ENCODE peak calls at places on chromosomes 16 and 17, in ten cellular contexts. One of them, this sample, is unnamed.

GRCh38 chr17:57984936-57985674 is 2.9 kb downstream of the VEZF1 start:
- DNase-seq in activated CD8-positive, alpha-beta memory T cell treated with anti-CD3 and anti-CD28 coated beads, Interleukin-2, amount 10 ng/mL, durations not matched to agents 7 days and 5 days: no peak
- DNase-seq in NCI-H526 treated with DMSO at 0.1 percent for 48 hours: no peak
- DNase-seq in HT1080: no peak
- DNase-seq in ureter: no peak
- DNase-seq in NCI-H1092: no peak
- DNase-seq in T-helper 2 cell: no peak
- DNase-seq in stimulated activated CD4-positive, alpha-beta T cell treated with anti-CD3 and anti-CD28 coated beads, Interleukin-4, amount 100 ng/mL, for 24 hours: no peak
- DNase-seq in foreskin keratinocyte: no peak
- DNase-seq in hepatic stellate cell: no peak
- DNase-seq in this sample: no peak

GRCh38 chr17:17073627-17074521 is 31.6 kb downstream of the MPRIP start:
- DNase-seq in NCI-H526 treated with DMSO at 0.1 percent for 48 hours: no peak
- DNase-seq in HT1080: no peak
- DNase-seq in T-helper 2 cell: no peak
- DNase-seq in NCI-H1092: no peak
- DNase-seq in ureter: no peak
- DNase-seq in hepatic stellate cell: no peak
- DNase-seq in activated CD8-positive, alpha-beta memory T cell treated with anti-CD3 and anti-CD28 coated beads, Interleukin-2, amount 10 ng/mL, durations not matched to agents 7 days and 5 days: no peak
- DNase-seq in foreskin keratinocyte: no peak
- DNase-seq in stimulated activated CD4-positive, alpha-beta T cell treated with anti-CD3 and anti-CD28 coated beads, Interleukin-4, amount 100 ng/mL, for 24 hours: no peak
- DNase-seq in this sample: no peak

GRCh38 chr17:58417300-58418092 is at the start of gene RNF43:
- DNase-seq in T-helper 2 cell: peak; percentile 43
- DNase-seq in ureter: peak; percentile 97
- DNase-seq in hepatic stellate cell: peak; percentile 74
- DNase-seq in foreskin keratinocyte: peak; percentile 99
- DNase-seq in stimulated activated CD4-positive, alpha-beta T cell treated with anti-CD3 and anti-CD28 coated beads, Interleukin-4, amount 100 ng/mL, for 24 hours: peak; percentile 90
- DNase-seq in NCI-H526 treated with DMSO at 0.1 percent for 48 hours: peak; percentile 99
- DNase-seq in HT1080: peak; percentile 91
- DNase-seq in activated CD8-positive, alpha-beta memory T cell treated with anti-CD3 and anti-CD28 coated beads, Interleukin-2, amount 10 ng/mL, durations not matched to agents 7 days and 5 days: peak; percentile 90
- DNase-seq in NCI-H1092: peak; percentile 64
- DNase-seq in this sample: peak; percentile 98

GRCh38 chr17:60398227-60398959 is 6.5 kb upstream of the USP32 start:
- DNase-seq in NCI-H526 treated with DMSO at 0.1 percent for 48 hours: no peak
- DNase-seq in hepatic stellate cell: no peak
- DNase-seq in T-helper 2 cell: no peak
- DNase-seq in foreskin keratinocyte: no peak
- DNase-seq in HT1080: no peak
- DNase-seq in stimulated activated CD4-positive, alpha-beta T cell treated with anti-CD3 and anti-CD28 coated beads, Interleukin-4, amount 100 ng/mL, for 24 hours: no peak
- DNase-seq in ureter: no peak
- DNase-seq in NCI-H1092: no peak
- DNase-seq in activated CD8-positive, alpha-beta memory T cell treated with anti-CD3 and anti-CD28 coated beads, Interleukin-2, amount 10 ng/mL, durations not matched to agents 7 days and 5 days: no peak
- DNase-seq in this sample: no peak

GRCh38 chr17:8745586-8746500 is 1.2 kb upstream of the CCDC42 start:
- DNase-seq in T-helper 2 cell: peak; percentile 73
- DNase-seq in stimulated activated CD4-positive, alpha-beta T cell treated with anti-CD3 and anti-CD28 coated beads, Interleukin-4, amount 100 ng/mL, for 24 hours: peak; percentile 77
- DNase-seq in hepatic stellate cell: peak; percentile 79
- DNase-seq in ureter: peak; percentile 68
- DNase-seq in foreskin keratinocyte: peak; percentile 18
- DNase-seq in NCI-H1092: no peak
- DNase-seq in activated CD8-positive, alpha-beta memory T cell treated with anti-CD3 and anti-CD28 coated beads, Interleukin-2, amount 10 ng/mL, durations not matched to agents 7 days and 5 days: peak; percentile 83
- DNase-seq in NCI-H526 treated with DMSO at 0.1 percent for 48 hours: peak; percentile 10
- DNase-seq in HT1080: peak; percentile 34
- DNase-seq in this sample: peak; percentile 59

GRCh38 chr17:45368661-45369060 is 51.8 kb upstream of the MAP3K14 start:
- DNase-seq in ureter: no peak
- DNase-seq in NCI-H526 treated with DMSO at 0.1 percent for 48 hours: no peak
- DNase-seq in foreskin keratinocyte: no peak
- DNase-seq in stimulated activated CD4-positive, alpha-beta T cell treated with anti-CD3 and anti-CD28 coated beads, Interleukin-4, amount 100 ng/mL, for 24 hours: no peak
- DNase-seq in hepatic stellate cell: peak; percentile 44
- DNase-seq in activated CD8-positive, alpha-beta memory T cell treated with anti-CD3 and anti-CD28 coated beads, Interleukin-2, amount 10 ng/mL, durations not matched to agents 7 days and 5 days: no peak
- DNase-seq in HT1080: peak; percentile 17
- DNase-seq in T-helper 2 cell: no peak
- DNase-seq in NCI-H1092: no peak
- DNase-seq in this sample: no peak

GRCh38 chr17:14304876-14305636 is 4.2 kb downstream of the HS3ST3B1 start:
- DNase-seq in T-helper 2 cell: no peak
- DNase-seq in NCI-H526 treated with DMSO at 0.1 percent for 48 hours: peak; percentile 78
- DNase-seq in activated CD8-positive, alpha-beta memory T cell treated with anti-CD3 and anti-CD28 coated beads, Interleukin-2, amount 10 ng/mL, durations not matched to agents 7 days and 5 days: no peak
- DNase-seq in foreskin keratinocyte: no peak
- DNase-seq in hepatic stellate cell: no peak
- DNase-seq in stimulated activated CD4-positive, alpha-beta T cell treated with anti-CD3 and anti-CD28 coated beads, Interleukin-4, amount 100 ng/mL, for 24 hours: no peak
- DNase-seq in ureter: no peak
- DNase-seq in HT1080: peak; percentile 40
- DNase-seq in NCI-H1092: no peak
- DNase-seq in this sample: no peak

GRCh38 chr17:59643159-59643857 is 23.6 kb downstream of the CLTC start:
- DNase-seq in hepatic stellate cell: no peak
- DNase-seq in stimulated activated CD4-positive, alpha-beta T cell treated with anti-CD3 and anti-CD28 coated beads, Interleukin-4, amount 100 ng/mL, for 24 hours: no peak
- DNase-seq in foreskin keratinocyte: peak; percentile 35
- DNase-seq in HT1080: no peak
- DNase-seq in ureter: no peak
- DNase-seq in NCI-H526 treated with DMSO at 0.1 percent for 48 hours: no peak
- DNase-seq in T-helper 2 cell: no peak
- DNase-seq in activated CD8-positive, alpha-beta memory T cell treated with anti-CD3 and anti-CD28 coated beads, Interleukin-2, amount 10 ng/mL, durations not matched to agents 7 days and 5 days: no peak
- DNase-seq in NCI-H1092: no peak
- DNase-seq in this sample: no peak

GRCh38 chr17:40510328-40510648 is 8.9 kb upstream of the TNS4 start:
- DNase-seq in NCI-H526 treated with DMSO at 0.1 percent for 48 hours: no peak
- DNase-seq in stimulated activated CD4-positive, alpha-beta T cell treated with anti-CD3 and anti-CD28 coated beads, Interleukin-4, amount 100 ng/mL, for 24 hours: no peak
- DNase-seq in foreskin keratinocyte: peak; percentile 99
- DNase-seq in ureter: no peak
- DNase-seq in HT1080: peak; percentile 96
- DNase-seq in NCI-H1092: no peak
- DNase-seq in hepatic stellate cell: no peak
- DNase-seq in T-helper 2 cell: no peak
- DNase-seq in activated CD8-positive, alpha-beta memory T cell treated with anti-CD3 and anti-CD28 coated beads, Interleukin-2, amount 10 ng/mL, durations not matched to agents 7 days and 5 days: no peak
- DNase-seq in this sample: no peak

GRCh38 chr17:82198092-82198491 is 14.6 kb downstream of the CCDC57 start:
- DNase-seq in T-helper 2 cell: no peak
- DNase-seq in stimulated activated CD4-positive, alpha-beta T cell treated with anti-CD3 and anti-CD28 coated beads, Interleukin-4, amount 100 ng/mL, for 24 hours: no peak
- DNase-seq in ureter: no peak
- DNase-seq in NCI-H526 treated with DMSO at 0.1 percent for 48 hours: no peak
- DNase-seq in foreskin keratinocyte: no peak
- DNase-seq in HT1080: no peak
- DNase-seq in hepatic stellate cell: no peak
- DNase-seq in NCI-H1092: no peak
- DNase-seq in activated CD8-positive, alpha-beta memory T cell treated with anti-CD3 and anti-CD28 coated beads, Interleukin-2, amount 10 ng/mL, durations not matched to agents 7 days and 5 days: peak; percentile 70
- DNase-seq in this sample: no peak

GRCh38 chr17:83202002-83203000 is 122.9 kb downstream of the METRNL start:
- DNase-seq in ureter: no peak
- DNase-seq in HT1080: no peak
- DNase-seq in NCI-H1092: no peak
- DNase-seq in hepatic stellate cell: no peak
- DNase-seq in foreskin keratinocyte: no peak
- DNase-seq in NCI-H526 treated with DMSO at 0.1 percent for 48 hours: no peak
- DNase-seq in stimulated activated CD4-positive, alpha-beta T cell treated with anti-CD3 and anti-CD28 coated beads, Interleukin-4, amount 100 ng/mL, for 24 hours: no peak
- DNase-seq in activated CD8-positive, alpha-beta memory T cell treated with anti-CD3 and anti-CD28 coated beads, Interleukin-2, amount 10 ng/mL, durations not matched to agents 7 days and 5 days: no peak
- DNase-seq in T-helper 2 cell: no peak
- DNase-seq in this sample: no peak

GRCh38 chr17:62653002-62653830 is 25.7 kb downstream of the MRC2 start:
- DNase-seq in hepatic stellate cell: peak; percentile 79
- DNase-seq in foreskin keratinocyte: no peak
- DNase-seq in stimulated activated CD4-positive, alpha-beta T cell treated with anti-CD3 and anti-CD28 coated beads, Interleukin-4, amount 100 ng/mL, for 24 hours: peak; percentile 91
- DNase-seq in NCI-H1092: peak; percentile 79
- DNase-seq in ureter: peak; percentile 70
- DNase-seq in T-helper 2 cell: no peak
- DNase-seq in HT1080: no peak
- DNase-seq in NCI-H526 treated with DMSO at 0.1 percent for 48 hours: peak; percentile 39
- DNase-seq in activated CD8-positive, alpha-beta memory T cell treated with anti-CD3 and anti-CD28 coated beads, Interleukin-2, amount 10 ng/mL, durations not matched to agents 7 days and 5 days: peak; percentile 85
- DNase-seq in this sample: peak; percentile 69

GRCh38 chr16:26863971-26864370 is 202.8 kb upstream of the C16orf82 start:
- DNase-seq in T-helper 2 cell: no peak
- DNase-seq in activated CD8-positive, alpha-beta memory T cell treated with anti-CD3 and anti-CD28 coated beads, Interleukin-2, amount 10 ng/mL, durations not matched to agents 7 days and 5 days: no peak
- DNase-seq in NCI-H526 treated with DMSO at 0.1 percent for 48 hours: no peak
- DNase-seq in HT1080: no peak
- DNase-seq in NCI-H1092: peak; percentile 24
- DNase-seq in ureter: no peak
- DNase-seq in stimulated activated CD4-positive, alpha-beta T cell treated with anti-CD3 and anti-CD28 coated beads, Interleukin-4, amount 100 ng/mL, for 24 hours: no peak
- DNase-seq in hepatic stellate cell: no peak
- DNase-seq in foreskin keratinocyte: no peak
- DNase-seq in this sample: peak; percentile 36

GRCh38 chr17:78617371-78618061 is 40.3 kb upstream of the DNAH17 start:
- DNase-seq in hepatic stellate cell: no peak
- DNase-seq in HT1080: no peak
- DNase-seq in foreskin keratinocyte: no peak
- DNase-seq in NCI-H1092: no peak
- DNase-seq in stimulated activated CD4-positive, alpha-beta T cell treated with anti-CD3 and anti-CD28 coated beads, Interleukin-4, amount 100 ng/mL, for 24 hours: no peak
- DNase-seq in ureter: no peak
- DNase-seq in T-helper 2 cell: no peak
- DNase-seq in activated CD8-positive, alpha-beta memory T cell treated with anti-CD3 and anti-CD28 coated beads, Interleukin-2, amount 10 ng/mL, durations not matched to agents 7 days and 5 days: no peak
- DNase-seq in NCI-H526 treated with DMSO at 0.1 percent for 48 hours: no peak
- DNase-seq in this sample: no peak

GRCh38 chr16:65178151-65178550 is 56.3 kb upstream of the CDH11 start:
- DNase-seq in foreskin keratinocyte: no peak
- DNase-seq in hepatic stellate cell: peak; percentile 38
- DNase-seq in stimulated activated CD4-positive, alpha-beta T cell treated with anti-CD3 and anti-CD28 coated beads, Interleukin-4, amount 100 ng/mL, for 24 hours: no peak
- DNase-seq in T-helper 2 cell: no peak
- DNase-seq in activated CD8-positive, alpha-beta memory T cell treated with anti-CD3 and anti-CD28 coated beads, Interleukin-2, amount 10 ng/mL, durations not matched to agents 7 days and 5 days: no peak
- DNase-seq in NCI-H526 treated with DMSO at 0.1 percent for 48 hours: no peak
- DNase-seq in ureter: no peak
- DNase-seq in HT1080: peak; percentile 8
- DNase-seq in NCI-H1092: no peak
- DNase-seq in this sample: no peak

GRCh38 chr17:83175551-83176271 is 96.3 kb downstream of the METRNL start:
- DNase-seq in T-helper 2 cell: no peak
- DNase-seq in HT1080: no peak
- DNase-seq in stimulated activated CD4-positive, alpha-beta T cell treated with anti-CD3 and anti-CD28 coated beads, Interleukin-4, amount 100 ng/mL, for 24 hours: peak; percentile 2
- DNase-seq in hepatic stellate cell: no peak
- DNase-seq in foreskin keratinocyte: no peak
- DNase-seq in activated CD8-positive, alpha-beta memory T cell treated with anti-CD3 and anti-CD28 coated beads, Interleukin-2, amount 10 ng/mL, durations not matched to agents 7 days and 5 days: peak; percentile 34
- DNase-seq in NCI-H1092: no peak
- DNase-seq in NCI-H526 treated with DMSO at 0.1 percent for 48 hours: no peak
- DNase-seq in ureter: peak; percentile 34
- DNase-seq in this sample: no peak

GRCh38 chr16:80463776-80464175 is 77.0 kb upstream of the DYNLRB2 start:
- DNase-seq in foreskin keratinocyte: no peak
- DNase-seq in T-helper 2 cell: no peak
- DNase-seq in stimulated activated CD4-positive, alpha-beta T cell treated with anti-CD3 and anti-CD28 coated beads, Interleukin-4, amount 100 ng/mL, for 24 hours: no peak
- DNase-seq in activated CD8-positive, alpha-beta memory T cell treated with anti-CD3 and anti-CD28 coated beads, Interleukin-2, amount 10 ng/mL, durations not matched to agents 7 days and 5 days: no peak
- DNase-seq in ureter: no peak
- DNase-seq in HT1080: no peak
- DNase-seq in hepatic stellate cell: no peak
- DNase-seq in NCI-H526 treated with DMSO at 0.1 percent for 48 hours: no peak
- DNase-seq in NCI-H1092: no peak
- DNase-seq in this sample: no peak

GRCh38 chr17:40556198-40556661 is 9.0 kb downstream of the CCR7 start:
- DNase-seq in foreskin keratinocyte: no peak
- DNase-seq in NCI-H526 treated with DMSO at 0.1 percent for 48 hours: no peak
- DNase-seq in activated CD8-positive, alpha-beta memory T cell treated with anti-CD3 and anti-CD28 coated beads, Interleukin-2, amount 10 ng/mL, durations not matched to agents 7 days and 5 days: no peak
- DNase-seq in T-helper 2 cell: no peak
- DNase-seq in stimulated activated CD4-positive, alpha-beta T cell treated with anti-CD3 and anti-CD28 coated beads, Interleukin-4, amount 100 ng/mL, for 24 hours: no peak
- DNase-seq in ureter: no peak
- DNase-seq in hepatic stellate cell: peak; percentile 3
- DNase-seq in HT1080: no peak
- DNase-seq in NCI-H1092: no peak
- DNase-seq in this sample: no peak

GRCh38 chr17:75240394-75241142 is 20.8 kb downstream of the GGA3 start:
- DNase-seq in NCI-H526 treated with DMSO at 0.1 percent for 48 hours: peak; percentile 26
- DNase-seq in T-helper 2 cell: no peak
- DNase-seq in NCI-H1092: no peak
- DNase-seq in ureter: no peak
- DNase-seq in activated CD8-positive, alpha-beta memory T cell treated with anti-CD3 and anti-CD28 coated beads, Interleukin-2, amount 10 ng/mL, durations not matched to agents 7 days and 5 days: peak; percentile 53
- DNase-seq in HT1080: peak; percentile 20
- DNase-seq in hepatic stellate cell: peak; percentile 51
- DNase-seq in stimulated activated CD4-positive, alpha-beta T cell treated with anti-CD3 and anti-CD28 coated beads, Interleukin-4, amount 100 ng/mL, for 24 hours: peak; percentile 54
- DNase-seq in foreskin keratinocyte: no peak
- DNase-seq in this sample: peak; percentile 89

This sample was measured in NCI-H1105 treated with DMSO at 0.1 percent for 48 hours.